ENCODE peak calls at places on chromosomes 1 and 21, in nine cellular contexts. R is IMR-90; H is Caco-2; O is tibial artery; B is NCI-H2171; L is HFFc6; J is stimulated activated effector memory CD8-positive, alpha-beta T cell treated with anti-CD3 and anti-CD28 coated beads, Interleukin-12 subunit alpha, Interleukin-12 subunit beta, amount 100 ng/mL, for 72 hours; K is stimulated activated CD4-positive, alpha-beta T cell treated with anti-CD3 and anti-CD28 coated beads, Interleukin-1b, Interleukin-23, amount 100 ng/mL, for 48 hours; S is stimulated activated CD8-positive, alpha-beta memory T cell treated with anti-CD3 and anti-CD28 coated beads, Interleukin-15, amount 100 ng/mL, for 24 hours. M is an unnamed sample.

GRCh38 chr1:54221113-54221834 is 21.3 kb downstream of the MRPL37 start:
- DNase-seq in R (no peak), H (no peak), O (no peak), B (no peak), L (no peak), J (no peak), K (no peak), S (no peak), M (no peak)

GRCh38 chr1:50246869-50247268 is 138.1 kb downstream of the ELAVL4 start:
- DNase-seq in R (no peak), H (no peak), O (no peak), B (no peak), L (no peak), J (no peak), K (no peak), S (no peak), M (no peak)

GRCh38 chr1:29055160-29055559 is 68.5 kb downstream of the TMEM200B start:
- DNase-seq in R (peak; percentile 47), H (no peak), O (no peak), B (no peak), L (no peak), J (no peak), K (no peak), S (no peak), M (no peak)

GRCh38 chr21:28444567-28444966 is 548.1 kb downstream of the LTN1 start:
- DNase-seq in R (no peak), H (no peak), O (no peak), B (no peak), L (peak; percentile 55), J (no peak), K (no peak), S (no peak), M (no peak)

GRCh38 chr21:44443291-44443890 is 11.9 kb upstream of the LRRC3 start:
- DNase-seq in R (no peak), H (no peak), O (no peak), B (no peak), L (no peak), J (no peak), K (no peak), S (no peak), M (no peak)

GRCh38 chr1:214902636-214903320 is 179.8 kb upstream of the KCNK2 start:
- DNase-seq in R (peak; percentile 82), H (no peak), O (no peak), B (no peak), L (peak; percentile 56), J (no peak), K (no peak), S (no peak), M (no peak)

GRCh38 chr1:244353572-244354091 is 98.1 kb downstream of the ADSS2 start:
- DNase-seq in R (peak; percentile 97), H (no peak), O (peak; percentile 76), B (no peak), L (peak; percentile 91), J (peak; percentile 54), K (peak; percentile 14), S (no peak), M (peak; percentile 60)

GRCh38 chr1:151371340-151371739 is 1.2 kb downstream of the SELENBP1 start:
- DNase-seq in R (peak; percentile 26), H (no peak), O (peak; percentile 95), B (no peak), L (no peak), J (no peak), K (no peak), S (no peak), M (peak; percentile 95)

M was measured in thyroid gland.